ENCODE peak calls at places on chromosomes 12 and 14, in four cellular contexts. L is natural killer cell treated with Interleukin-12 subunit alpha and Interleukin-12 subunit beta and Interleukin-15 and Interleukin-18, amount 100 ng/mL, for 72 hours; J is midbrain; G is GM06990. T is an unnamed sample.

GRCh38 chr12:114662512-114663177 is 21.3 kb downstream of the TBX3 start:
- DNase-seq in L (no peak), J (peak), G (no peak), T (peak)

GRCh38 chr14:61296707-61297502 is 15.8 kb upstream of the TMEM30B start:
- DNase-seq in L (no peak), J (peak), G (no peak), T (peak)

GRCh38 chr14:85798852-85799251 is 268.9 kb downstream of the FLRT2 start:
- DNase-seq in L (no peak), J (no peak), G (no peak), T (no peak)

GRCh38 chr14:22928237-22929103 is 706 bp downstream of the PRMT5 start:
- DNase-seq in L (no peak), J (no peak), G (no peak), T (no peak)

GRCh38 chr12:116901612-116902011 is 9.1 kb upstream of the FBXW8 start:
- DNase-seq in L (no peak), J (no peak), G (no peak), T (no peak)

GRCh38 chr12:122875590-122876220 is 20.2 kb downstream of the VPS37B start:
- DNase-seq in L (no peak), J (peak), G (peak), T (no peak)

GRCh38 chr14:45902241-45902640 is 649.2 kb upstream of the MIS18BP1 start:
- DNase-seq in L (no peak), J (no peak), G (no peak), T (no peak)

GRCh38 chr12:64181504-64182291 is 40.4 kb downstream of the KICS2 start:
- DNase-seq in L (no peak), J (peak), G (no peak), T (peak)

GRCh38 chr12:124259168-124260066 is 35.5 kb upstream of the RFLNA start:
- DNase-seq in L (no peak), J (no peak), G (no peak), T (no peak)

GRCh38 chr14:100738704-100739131 is 12.0 kb downstream of the DLK1 start:
- DNase-seq in L (peak), J (no peak), G (no peak), T (no peak)

GRCh38 chr12:45232771-45233372 is 17.0 kb downstream of the ANO6 start:
- DNase-seq in L (no peak), J (no peak), G (no peak), T (peak)